ENCODE peak calls at places on chromosomes 7 and 10, in six cellular contexts. X is choroid plexus epithelial cell; A is activated CD4-positive, alpha-beta T cell treated with anti-CD3 and anti-CD28 coated beads, Interleukin-2, amount 10 ng/mL, durations not matched to agents 7 days and 5 days; C is aorta; Q is activated CD4-positive, CD25-positive, alpha-beta regulatory T cell; W is kidney glomerular epithelial cell. L is an unnamed sample.

GRCh38 chr10:49161411-49161997 is 26.7 kb downstream of the TMEM273 start:
- DNase-seq in C (no peak), W (peak; percentile 28), X (peak; percentile 79), Q (no peak), A (no peak), L (peak; percentile 9)

GRCh38 chr10:121926669-121927360 is 1.0 kb downstream of the ATE1 start:
- DNase-seq in Q (no peak), X (peak; percentile 40), W (peak; percentile 53), C (no peak), A (peak; percentile 41), L (peak; percentile 12)

GRCh38 chr7:134920026-134920758 is 66.1 kb upstream of the AGBL3 start:
- DNase-seq in Q (no peak), C (no peak), X (peak; percentile 92), W (peak; percentile 19), A (no peak), L (no peak)

GRCh38 chr7:80288175-80289122 is 153.8 kb downstream of the GNAI1 start:
- DNase-seq in Q (no peak), W (peak; percentile 72), A (no peak), X (peak; percentile 99), C (no peak), L (no peak)

GRCh38 chr7:43625453-43625852 is 42.5 kb downstream of the STK17A start:
- DNase-seq in X (no peak), C (no peak), A (peak; percentile 47), Q (no peak), W (no peak), L (peak; percentile 49)

GRCh38 chr10:49633327-49634045 is 19.6 kb downstream of the CHAT start:
- DNase-seq in A (no peak), W (no peak), Q (no peak), C (peak; percentile 12), X (no peak), L (no peak)

GRCh38 chr7:139853576-139854511 is 24.8 kb downstream of the TBXAS1 start:
- DNase-seq in Q (no peak), W (no peak), X (peak; percentile 83), A (no peak), C (peak; percentile 50), L (no peak)

GRCh38 chr7:20238754-20239324 is 21.7 kb upstream of the MACC1 start:
- DNase-seq in X (no peak), C (peak; percentile 65), Q (no peak), W (no peak), A (no peak), L (peak; percentile 63)

GRCh38 chr7:156022483-156023459 is 210.5 kb upstream of the SHH start:
- DNase-seq in Q (no peak), W (no peak), C (no peak), A (no peak), X (no peak), L (no peak)

GRCh38 chr7:101390901-101391301 is 28.2 kb downstream of the COL26A1 start:
- DNase-seq in C (no peak), Q (peak; percentile 26), X (peak; percentile 68), W (no peak), A (peak; percentile 62), L (no peak)

GRCh38 chr10:104937528-104937927 is 296.4 kb downstream of the SORCS3 start:
- DNase-seq in A (no peak), X (peak; percentile 9), W (peak; percentile 86), C (no peak), Q (no peak), L (no peak)

GRCh38 chr7:90345548-90346319 is 782 bp upstream of the GTPBP10 start:
- DNase-seq in X (peak; percentile 69), Q (no peak), W (peak; percentile 32), A (no peak), C (no peak), L (peak; percentile 52)

GRCh38 chr7:47180268-47180826 is 401.6 kb downstream of the TNS3 start:
- DNase-seq in Q (no peak), C (no peak), A (no peak), X (peak; percentile 86), W (peak; percentile 76), L (peak; percentile 65)

GRCh38 chr10:11284291-11285085 is 266.8 kb downstream of the CELF2 start:
- DNase-seq in Q (no peak), W (no peak), A (no peak), X (no peak), C (no peak), L (no peak)

GRCh38 chr7:2520131-2520807 is 695 bp downstream of the LFNG start:
- DNase-seq in C (no peak), Q (no peak), A (peak; percentile 29), X (no peak), W (no peak), L (peak; percentile 64)

GRCh38 chr10:71623098-71623985 is 96.2 kb downstream of the C10orf105 start:
- DNase-seq in W (peak; percentile 25), X (peak; percentile 70), A (peak; percentile 13), Q (no peak), C (no peak), L (peak; percentile 61)

GRCh38 chr10:127649642-127650041 is 87.3 kb upstream of the FOXI2 start:
- DNase-seq in A (no peak), C (no peak), X (peak; percentile 8), Q (no peak), W (no peak), L (peak; percentile 11)

GRCh38 chr10:103181244-103181643 is 11.8 kb downstream of the NT5C2 start:
- DNase-seq in C (no peak), X (peak; percentile 26), A (peak; percentile 31), W (no peak), Q (no peak), L (no peak)

GRCh38 chr10:77592946-77593636 is 44.5 kb downstream of the KCNMA1 start:
- DNase-seq in X (peak; percentile 85), W (peak; percentile 58), A (no peak), C (peak; percentile 78), Q (no peak), L (peak; percentile 90)

GRCh38 chr10:124223001-124223710 is 129.8 kb upstream of the CHST15 start:
- DNase-seq in A (no peak), X (no peak), C (no peak), Q (no peak), W (no peak), L (no peak)

GRCh38 chr10:70602665-70603438 is at the start of gene PRF1:
- DNase-seq in A (peak; percentile 89), Q (peak; percentile 79), W (no peak), X (no peak), C (peak; percentile 65), L (peak; percentile 69)

GRCh38 chr10:125048101-125048864 is 106.4 kb downstream of the ZRANB1 start:
- DNase-seq in C (peak; percentile 91), Q (peak; percentile 8), W (peak; percentile 81), X (peak; percentile 93), A (peak; percentile 63), L (peak; percentile 85)

GRCh38 chr7:86929293-86930109 is 130.0 kb downstream of the ELAPOR2 start:
- DNase-seq in Q (no peak), A (no peak), X (no peak), W (no peak), C (no peak), L (no peak)

GRCh38 chr7:49766966-49767365 is 6.5 kb upstream of the VWC2 start:
- DNase-seq in C (no peak), Q (no peak), A (no peak), W (peak; percentile 18), X (no peak), L (no peak)

GRCh38 chr10:86261933-86262665 is 104.5 kb downstream of the GRID1 start:
- DNase-seq in Q (no peak), W (no peak), X (peak; percentile 1), A (peak; percentile 18), C (no peak), L (peak; percentile 52)

GRCh38 chr7:46879783-46880182 is 702.1 kb downstream of the TNS3 start:
- DNase-seq in X (peak; percentile 52), C (no peak), Q (no peak), W (no peak), A (no peak), L (no peak)

GRCh38 chr10:3887885-3888476 is 103.0 kb upstream of the KLF6 start:
- DNase-seq in Q (no peak), W (peak; percentile 97), X (peak; percentile 97), C (peak; percentile 87), A (peak; percentile 37), L (peak; percentile 87)